ENCODE peak calls at places on chromosomes 11 and 22, in eight cellular contexts. C is lung; W is H1; A is gastrocnemius medialis; I is breast epithelium; U is neuronal stem cell; Y is CD8-positive, alpha-beta T cell; J is transverse colon. G is an unnamed sample. For H3K4me1, the result is how much of the 10 kb centered on the place peaks cover.

GRCh38 chr11:1158681-1159525 is 1.1 kb downstream of the MUC5AC start:
- DNase-seq in C (no peak), W (no peak), A (peak), I (no peak), U (no peak), Y (no peak), J (no peak), G (no peak)

GRCh38 chr11:134542401-134543143 is 130.5 kb upstream of the B3GAT1 start:
- DNase-seq in C (no peak), W (no peak), A (no peak), I (no peak), U (no peak), Y (no peak), J (peak), G (no peak)

GRCh38 chr11:70510106-70510505 is 111.8 kb downstream of the CTTN start:
- DNase-seq in C (no peak), W (no peak), A (no peak), I (no peak), U (no peak), Y (no peak), J (no peak), G (no peak)

GRCh38 chr22:45852826-45853225 is 124.1 kb downstream of the WNT7B start:
- DNase-seq in C (no peak), W (no peak), A (no peak), I (no peak), U (no peak), Y (no peak), J (no peak), G (no peak)

GRCh38 chr22:28051787-28052356 is 132.8 kb upstream of the PITPNB start:
- DNase-seq in C (peak), W (peak), A (peak), I (peak), U (peak), Y (no peak), J (peak), G (peak)

GRCh38 chr22:39985383-39986045 is 9.2 kb upstream of the FAM83F start:
- DNase-seq in C (no peak), W (no peak), A (no peak), I (no peak), U (no peak), Y (peak), J (peak), G (peak)

GRCh38 chr11:28743101-28743550 is 634.9 kb downstream of the METTL15 start:
- DNase-seq in C (no peak), W (no peak), A (no peak), I (no peak), U (no peak), Y (no peak), J (no peak), G (no peak)

GRCh38 chr11:1292644-1293618 is 16.5 kb downstream of the TOLLIP start:
- DNase-seq in C (no peak), W (no peak), A (peak), I (no peak), U (no peak), Y (no peak), J (peak), G (no peak)

DNA sequence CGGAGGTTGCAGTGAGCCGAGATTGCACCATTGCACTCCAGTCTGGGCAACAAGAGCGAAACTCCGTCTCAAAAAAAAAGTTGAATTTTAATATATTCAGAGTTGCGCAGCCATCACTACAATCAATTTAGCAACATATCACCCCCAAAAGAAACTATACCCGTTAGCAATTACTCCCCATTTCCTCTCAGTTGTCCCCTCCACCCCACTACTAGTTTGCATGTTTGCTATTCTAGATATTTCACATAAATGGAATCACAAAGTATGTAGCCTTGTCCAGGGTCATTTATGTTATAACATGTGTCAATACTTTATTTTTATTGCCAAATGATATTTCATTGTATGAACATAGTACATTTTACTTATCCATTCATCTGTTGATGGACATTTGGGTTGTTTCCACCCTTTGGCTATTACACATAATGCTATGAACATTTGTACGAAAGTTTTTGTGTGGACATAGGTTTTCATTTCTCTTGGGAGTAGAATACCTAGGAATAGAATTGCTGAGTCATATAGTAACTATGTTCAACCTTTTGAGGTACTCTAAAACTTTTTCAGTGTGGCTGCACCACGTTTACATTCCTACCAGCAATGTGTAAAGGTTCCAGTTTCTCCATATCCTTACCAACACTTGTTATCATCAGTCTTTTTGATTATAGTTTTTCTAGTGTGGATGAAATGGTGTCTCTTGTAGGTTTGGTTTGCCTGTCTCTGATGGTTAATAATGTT is 2.2 kb downstream of the ZNF143 start:
- DNase-seq in C (no peak), W (no peak), A (no peak), I (no peak), U (no peak), Y (no peak), J (no peak), G (no peak)
- H3K4me3 ChIP-seq in C (no peak), W (no peak), A (no peak), I (no peak), U (no peak), Y (no peak), J (no peak), G (no peak)

GRCh38 chr11:65392186-65392829 is 5.9 kb downstream of the FRMD8 start:
- DNase-seq in C (no peak), W (no peak), A (no peak), I (no peak), U (no peak), Y (no peak), J (no peak), G (no peak)
- H3K4me1 ChIP-seq in C (under half), W (under half), A (under half), I (under half), U (under half), Y (under half), J (under half), G (under half)

DNA sequence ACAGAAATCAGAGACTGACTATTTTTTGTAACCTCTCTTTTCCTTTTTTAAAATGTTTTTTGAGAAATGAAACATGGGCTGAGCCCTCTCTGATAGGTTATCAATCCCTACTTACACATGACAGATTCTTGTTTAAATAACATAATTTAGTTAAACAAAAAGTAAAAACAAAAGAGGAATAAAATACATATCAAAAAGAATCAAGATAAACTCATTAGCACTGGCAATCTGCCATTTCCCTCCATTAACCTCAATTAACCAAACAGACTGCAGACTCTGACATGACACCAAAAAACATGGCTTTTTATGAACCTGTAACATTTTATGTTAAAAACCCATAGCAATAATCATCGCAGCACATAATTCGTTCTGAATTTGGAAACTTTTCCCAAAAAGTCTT is 284.4 kb upstream of the MTNR1B start:
- DNase-seq in C (no peak), W (no peak), A (no peak), I (no peak), U (no peak), Y (no peak), J (no peak), G (no peak)
- H3K4me3 ChIP-seq in C (no peak), W (no peak), A (no peak), I (no peak), U (no peak), Y (no peak), J (no peak), G (no peak)

GRCh38 chr22:19536564-19536963 is 12.4 kb upstream of the CLDN5 start:
- DNase-seq in C (no peak), W (no peak), A (no peak), I (no peak), U (no peak), Y (no peak), J (no peak), G (no peak)

GRCh38 chr22:19533857-19534256 is 9.6 kb upstream of the CLDN5 start:
- DNase-seq in C (no peak), W (no peak), A (no peak), I (no peak), U (no peak), Y (no peak), J (no peak), G (no peak)

GRCh38 chr22:19530751-19531150 is 6.5 kb upstream of the CLDN5 start:
- DNase-seq in C (no peak), W (no peak), A (no peak), I (no peak), U (no peak), Y (no peak), J (no peak), G (no peak)

GRCh38 chr22:19535001-19535400 is 10.8 kb upstream of the CLDN5 start:
- DNase-seq in C (no peak), W (no peak), A (no peak), I (no peak), U (no peak), Y (no peak), J (no peak), G (no peak)

DNA sequence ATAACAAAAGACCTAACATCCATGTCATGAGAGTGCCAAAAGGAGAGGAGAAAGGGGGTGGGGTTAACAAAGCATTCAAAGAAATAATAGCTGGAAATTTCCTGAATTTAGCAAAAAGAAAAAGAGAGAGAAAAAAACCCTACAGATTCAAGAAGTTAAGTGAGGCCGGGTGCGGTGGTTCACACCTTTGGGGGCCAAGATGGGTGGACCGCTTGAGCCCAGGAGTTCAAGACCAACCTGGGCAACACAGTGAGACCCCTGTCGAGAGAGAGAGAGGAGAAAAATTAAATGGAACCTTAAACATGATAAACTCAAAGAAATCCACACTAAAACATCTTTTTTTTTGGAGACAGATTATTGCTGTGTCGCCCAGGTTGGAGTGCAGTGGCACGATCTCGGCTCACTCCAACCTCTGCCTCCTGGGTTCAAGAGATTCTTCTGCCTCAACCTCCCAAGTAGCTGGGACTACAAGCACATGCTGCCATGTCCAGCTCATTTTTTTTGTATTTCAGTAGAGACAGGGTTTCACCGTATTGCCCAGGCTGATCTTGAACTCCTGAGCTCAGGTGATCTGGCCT is 8.9 kb upstream of the CLDN5 start:
- DNase-seq in C (no peak), W (no peak), A (no peak), I (no peak), U (no peak), Y (no peak), J (no peak), G (no peak)
- H3K4me1 ChIP-seq in C (under half), W (under half), A (under half), I (under half), U (under half), Y (under half), J (under half), G (under half)

DNA sequence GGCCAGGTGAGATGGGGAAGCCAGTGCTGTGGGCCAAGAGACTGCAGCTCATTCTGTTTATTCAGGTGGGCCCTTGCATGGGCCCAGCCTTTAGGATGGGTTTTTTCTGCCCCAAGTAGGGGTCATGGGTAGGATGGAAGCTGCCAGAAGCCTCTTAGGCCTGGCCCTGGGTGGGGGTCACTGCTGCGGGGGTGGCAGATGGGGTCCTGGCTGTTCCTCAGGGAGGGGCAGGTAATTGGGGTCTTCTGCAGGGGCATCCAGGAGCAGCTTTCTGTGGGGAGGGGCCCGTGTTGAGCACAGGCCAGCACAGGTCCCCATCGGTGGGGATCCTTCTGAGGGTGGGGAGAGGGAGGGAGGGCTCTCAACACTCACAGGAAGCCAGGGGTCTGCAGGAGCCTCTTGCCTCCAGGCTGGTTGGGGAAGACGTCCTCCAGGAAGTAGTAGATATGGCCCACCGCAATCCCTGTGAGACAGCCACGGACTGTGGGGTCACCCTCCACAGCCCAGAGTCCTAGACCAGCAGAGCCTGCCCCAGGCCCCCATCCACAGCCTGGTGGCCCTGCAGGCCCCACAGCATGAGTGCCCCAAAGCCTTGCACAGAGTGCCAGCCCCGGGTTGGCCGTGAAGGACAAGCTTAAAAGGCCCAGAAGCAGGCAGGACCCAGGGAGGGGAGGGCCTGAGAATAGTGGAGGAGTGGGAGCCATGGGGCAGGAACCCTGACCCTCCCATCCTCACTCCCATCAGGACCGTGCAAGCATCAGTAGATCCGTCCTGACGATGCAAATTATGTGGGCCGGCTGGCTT is 1.9 kb downstream of the DERL3 start:
- DNase-seq in C (no peak), W (no peak), A (peak), I (no peak), U (no peak), Y (no peak), J (no peak), G (no peak)
- H3K4me3 ChIP-seq in C (no peak), W (no peak), A (no peak), I (no peak), U (no peak), Y (no peak), J (no peak), G (no peak)

GRCh38 chr11:125279680-125280079 is 115.1 kb downstream of the PKNOX2 start:
- DNase-seq in C (no peak), W (no peak), A (no peak), I (no peak), U (no peak), Y (no peak), J (no peak), G (no peak)
- H3K4me1 ChIP-seq in C (under half), W (under half), A (under half), I (under half), U (under half), Y (under half), J (under half), G (under half)

G was measured in naive thymus-derived CD4-positive, alpha-beta T cell.